ENCODE peak calls at places on chromosomes 16 and 17, in seven cellular contexts. One of them, this sample, is unnamed.

GRCh38 chr16:50252082-50252611 is 14.2 kb upstream of the ADCY7 start:
- DNase-seq in activated naive CD4-positive, alpha-beta T cell: no peak
- DNase-seq in psoas muscle: peak
- DNase-seq in Kasumi-1: no peak
- DNase-seq in Calu3: no peak
- DNase-seq in Peyer's patch: no peak
- DNase-seq in ecto neural progenitor cell: peak
- DNase-seq in this sample: no peak

GRCh38 chr16:1645914-1646525 is 32.1 kb upstream of the JPT2 start:
- DNase-seq in activated naive CD4-positive, alpha-beta T cell: peak
- DNase-seq in psoas muscle: no peak
- DNase-seq in Kasumi-1: no peak
- DNase-seq in Calu3: no peak
- DNase-seq in Peyer's patch: no peak
- DNase-seq in ecto neural progenitor cell: no peak
- DNase-seq in this sample: no peak

GRCh38 chr17:37450090-37450489 is 39.6 kb upstream of the DUSP14 start:
- DNase-seq in activated naive CD4-positive, alpha-beta T cell: no peak
- DNase-seq in psoas muscle: no peak
- DNase-seq in Kasumi-1: no peak
- DNase-seq in Calu3: no peak
- DNase-seq in Peyer's patch: no peak
- DNase-seq in ecto neural progenitor cell: no peak
- DNase-seq in this sample: no peak

GRCh38 chr17:83030432-83030831 is 49.0 kb upstream of the METRNL start:
- DNase-seq in activated naive CD4-positive, alpha-beta T cell: no peak
- DNase-seq in psoas muscle: no peak
- DNase-seq in Kasumi-1: no peak
- DNase-seq in Calu3: no peak
- DNase-seq in Peyer's patch: no peak
- DNase-seq in ecto neural progenitor cell: peak
- DNase-seq in this sample: no peak

GRCh38 chr17:80889897-80890550 is 101.6 kb upstream of the CHMP6 start:
- DNase-seq in activated naive CD4-positive, alpha-beta T cell: no peak
- DNase-seq in psoas muscle: peak
- DNase-seq in Kasumi-1: peak
- DNase-seq in Calu3: no peak
- DNase-seq in Peyer's patch: no peak
- DNase-seq in ecto neural progenitor cell: no peak
- DNase-seq in this sample: no peak

GRCh38 chr16:19393226-19394074 is 24.2 kb upstream of the TMC5 start:
- DNase-seq in activated naive CD4-positive, alpha-beta T cell: no peak
- DNase-seq in psoas muscle: no peak
- DNase-seq in Kasumi-1: no peak
- DNase-seq in Calu3: peak
- DNase-seq in Peyer's patch: peak
- DNase-seq in ecto neural progenitor cell: peak
- DNase-seq in this sample: no peak

GRCh38 chr17:72139213-72139612 is 18.4 kb downstream of the SOX9 start:
- DNase-seq in activated naive CD4-positive, alpha-beta T cell: no peak
- DNase-seq in psoas muscle: no peak
- DNase-seq in Kasumi-1: no peak
- DNase-seq in Calu3: no peak
- DNase-seq in Peyer's patch: no peak
- DNase-seq in ecto neural progenitor cell: no peak
- DNase-seq in this sample: no peak

GRCh38 chr17:82173351-82174041 is 39.1 kb downstream of the CCDC57 start:
- DNase-seq in activated naive CD4-positive, alpha-beta T cell: no peak
- DNase-seq in psoas muscle: no peak
- DNase-seq in Kasumi-1: no peak
- DNase-seq in Calu3: no peak
- DNase-seq in Peyer's patch: no peak
- DNase-seq in ecto neural progenitor cell: no peak
- DNase-seq in this sample: no peak

GRCh38 chr16:84109598-84110325 is 7.0 kb downstream of the MBTPS1 start:
- DNase-seq in activated naive CD4-positive, alpha-beta T cell: no peak
- DNase-seq in psoas muscle: no peak
- DNase-seq in Kasumi-1: no peak
- DNase-seq in Calu3: no peak
- DNase-seq in Peyer's patch: no peak
- DNase-seq in ecto neural progenitor cell: no peak
- DNase-seq in this sample: no peak

GRCh38 chr17:50487213-50488096 is 8.8 kb downstream of the RSAD1 start:
- DNase-seq in activated naive CD4-positive, alpha-beta T cell: no peak
- DNase-seq in psoas muscle: peak
- DNase-seq in Kasumi-1: no peak
- DNase-seq in Calu3: no peak
- DNase-seq in Peyer's patch: no peak
- DNase-seq in ecto neural progenitor cell: no peak
- DNase-seq in this sample: no peak

This sample was measured in DMS153.